ENCODE peak calls at places on chromosome 1, in five cellular contexts. One of them, this sample, is unnamed.

GRCh38 chr1:162056043-162056442 is 13.4 kb upstream of the NOS1AP start:
- DNase-seq in psoas muscle: peak; percentile 40
- DNase-seq in heart left ventricle: peak; percentile 56
- DNase-seq in GM23248: peak; percentile 82
- DNase-seq in tibial nerve: peak; percentile 31
- DNase-seq in this sample: peak; percentile 65

GRCh38 chr1:145824499-145824842 is 471 bp downstream of the POLR3C start:
- DNase-seq in psoas muscle: no peak
- DNase-seq in heart left ventricle: no peak
- DNase-seq in GM23248: peak; percentile 30
- DNase-seq in tibial nerve: no peak
- DNase-seq in this sample: no peak

GRCh38 chr1:81590171-81590570 is 210.6 kb upstream of the ADGRL2 start:
- DNase-seq in psoas muscle: no peak
- DNase-seq in heart left ventricle: no peak
- DNase-seq in GM23248: peak; percentile 37
- DNase-seq in tibial nerve: no peak
- DNase-seq in this sample: no peak

GRCh38 chr1:46394108-46394871 is at the start of gene FAAH:
- DNase-seq in psoas muscle: peak; percentile 74
- DNase-seq in heart left ventricle: peak; percentile 59
- DNase-seq in GM23248: peak; percentile 61
- DNase-seq in tibial nerve: no peak
- DNase-seq in this sample: peak; percentile 76

GRCh38 chr1:238279694-238280380 is 389.1 kb upstream of the ZP4 start:
- DNase-seq in psoas muscle: no peak
- DNase-seq in heart left ventricle: no peak
- DNase-seq in GM23248: no peak
- DNase-seq in tibial nerve: no peak
- DNase-seq in this sample: no peak

GRCh38 chr1:168362991-168363390 is 82.3 kb downstream of the TBX19 start:
- DNase-seq in psoas muscle: no peak
- DNase-seq in heart left ventricle: no peak
- DNase-seq in GM23248: no peak
- DNase-seq in tibial nerve: no peak
- DNase-seq in this sample: no peak

GRCh38 chr1:3789421-3790300 is 6.6 kb downstream of the LRRC47 start:
- DNase-seq in psoas muscle: no peak
- DNase-seq in heart left ventricle: no peak
- DNase-seq in GM23248: no peak
- DNase-seq in tibial nerve: no peak
- DNase-seq in this sample: no peak

GRCh38 chr1:158371188-158371953 is 17.7 kb downstream of the CD1E start:
- DNase-seq in psoas muscle: no peak
- DNase-seq in heart left ventricle: no peak
- DNase-seq in GM23248: no peak
- DNase-seq in tibial nerve: no peak
- DNase-seq in this sample: no peak

GRCh38 chr1:33903210-33903589 is 39.3 kb downstream of the HMGB4 start:
- DNase-seq in psoas muscle: no peak
- DNase-seq in heart left ventricle: no peak
- DNase-seq in GM23248: peak; percentile 76
- DNase-seq in tibial nerve: no peak
- DNase-seq in this sample: no peak

GRCh38 chr1:223035724-223036478 is 107.1 kb downstream of the TLR5 start:
- DNase-seq in psoas muscle: no peak
- DNase-seq in heart left ventricle: no peak
- DNase-seq in GM23248: no peak
- DNase-seq in tibial nerve: no peak
- DNase-seq in this sample: no peak

GRCh38 chr1:53303175-53303574 is 24.7 kb downstream of the LRP8 start:
- DNase-seq in psoas muscle: no peak
- DNase-seq in heart left ventricle: no peak
- DNase-seq in GM23248: no peak
- DNase-seq in tibial nerve: no peak
- DNase-seq in this sample: no peak

GRCh38 chr1:15968172-15968571 is 7.7 kb downstream of the ZBTB17 start:
- DNase-seq in psoas muscle: no peak
- DNase-seq in heart left ventricle: no peak
- DNase-seq in GM23248: no peak
- DNase-seq in tibial nerve: no peak
- DNase-seq in this sample: no peak

GRCh38 chr1:223733898-223734852 is 21.8 kb downstream of the CAPN2 start:
- DNase-seq in psoas muscle: no peak
- DNase-seq in heart left ventricle: no peak
- DNase-seq in GM23248: no peak
- DNase-seq in tibial nerve: no peak
- DNase-seq in this sample: no peak

GRCh38 chr1:208423522-208423921 is 179.3 kb upstream of the PLXNA2 start:
- DNase-seq in psoas muscle: no peak
- DNase-seq in heart left ventricle: no peak
- DNase-seq in GM23248: no peak
- DNase-seq in tibial nerve: no peak
- DNase-seq in this sample: no peak

GRCh38 chr1:66489972-66490601 is 43.9 kb upstream of the SGIP1 start:
- DNase-seq in psoas muscle: no peak
- DNase-seq in heart left ventricle: no peak
- DNase-seq in GM23248: peak; percentile 71
- DNase-seq in tibial nerve: no peak
- DNase-seq in this sample: no peak

GRCh38 chr1:237879195-237879594 is 11.5 kb downstream of the ZP4 start:
- DNase-seq in psoas muscle: no peak
- DNase-seq in heart left ventricle: no peak
- DNase-seq in GM23248: no peak
- DNase-seq in tibial nerve: no peak
- DNase-seq in this sample: no peak

GRCh38 chr1:222369991-222370910 is 177.7 kb downstream of the HHIPL2 start:
- DNase-seq in psoas muscle: no peak
- DNase-seq in heart left ventricle: no peak
- DNase-seq in GM23248: peak; percentile 85
- DNase-seq in tibial nerve: no peak
- DNase-seq in this sample: no peak

GRCh38 chr1:64514197-64514765 is 44.4 kb downstream of the CACHD1 start:
- DNase-seq in psoas muscle: no peak
- DNase-seq in heart left ventricle: no peak
- DNase-seq in GM23248: peak; percentile 62
- DNase-seq in tibial nerve: no peak
- DNase-seq in this sample: no peak

GRCh38 chr1:3593334-3593733 is 18.0 kb downstream of the MEGF6 start:
- DNase-seq in psoas muscle: no peak
- DNase-seq in heart left ventricle: no peak
- DNase-seq in GM23248: no peak
- DNase-seq in tibial nerve: no peak
- DNase-seq in this sample: no peak

GRCh38 chr1:61790837-61791236 is 48.6 kb downstream of the PATJ start:
- DNase-seq in psoas muscle: no peak
- DNase-seq in heart left ventricle: no peak
- DNase-seq in GM23248: no peak
- DNase-seq in tibial nerve: no peak
- DNase-seq in this sample: no peak

GRCh38 chr1:242199861-242200458 is 201.1 kb upstream of the MAP1LC3C start:
- DNase-seq in psoas muscle: no peak
- DNase-seq in heart left ventricle: no peak
- DNase-seq in GM23248: no peak
- DNase-seq in tibial nerve: no peak
- DNase-seq in this sample: no peak

GRCh38 chr1:171935664-171936063 is 94.4 kb downstream of the DNM3 start:
- DNase-seq in psoas muscle: no peak
- DNase-seq in heart left ventricle: no peak
- DNase-seq in GM23248: peak; percentile 15
- DNase-seq in tibial nerve: no peak
- DNase-seq in this sample: no peak

GRCh38 chr1:87092852-87093251 is 178.4 kb downstream of the HS2ST1 start:
- DNase-seq in psoas muscle: no peak
- DNase-seq in heart left ventricle: no peak
- DNase-seq in GM23248: no peak
- DNase-seq in tibial nerve: no peak
- DNase-seq in this sample: no peak

GRCh38 chr1:229582011-229582694 is 23.6 kb upstream of the ABCB10 start:
- DNase-seq in psoas muscle: peak; percentile 43
- DNase-seq in heart left ventricle: peak; percentile 73
- DNase-seq in GM23248: peak; percentile 2
- DNase-seq in tibial nerve: no peak
- DNase-seq in this sample: no peak

DNA sequence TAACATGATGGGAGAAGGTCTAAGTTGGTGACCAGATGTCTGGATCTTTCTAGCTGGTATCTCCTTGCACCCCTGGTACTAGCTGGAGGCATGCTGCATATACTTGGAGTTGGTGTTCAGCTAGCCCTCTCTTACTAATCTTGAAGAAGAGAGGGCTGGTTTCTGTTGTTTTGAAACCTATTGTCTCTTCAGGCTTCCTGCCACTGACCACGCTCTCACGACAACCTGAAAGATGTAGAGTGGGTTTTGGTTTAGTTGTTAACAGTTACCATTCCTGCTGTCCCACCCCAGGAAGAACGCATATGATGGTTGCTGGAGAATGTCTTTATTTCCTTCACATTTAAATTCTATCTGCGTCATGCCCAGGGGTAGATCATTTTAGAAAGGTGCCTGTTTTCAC is 3.6 kb downstream of the MAN1C1 start:
- DNase-seq in psoas muscle: no peak
- DNase-seq in heart left ventricle: no peak
- DNase-seq in GM23248: no peak
- DNase-seq in tibial nerve: no peak
- DNase-seq in this sample: no peak
- H3K27me3 ChIP-seq in psoas muscle: no peaks in the 10 kb centered on the region
- H3K27me3 ChIP-seq in heart left ventricle: no peaks in the 10 kb centered on the region
- H3K27me3 ChIP-seq in GM23248: peaks cover 19% of the 10 kb centered on the region
- H3K27me3 ChIP-seq in tibial nerve: no peaks in the 10 kb centered on the region
- H3K27me3 ChIP-seq in this sample: no peaks in the 10 kb centered on the region

DNA sequence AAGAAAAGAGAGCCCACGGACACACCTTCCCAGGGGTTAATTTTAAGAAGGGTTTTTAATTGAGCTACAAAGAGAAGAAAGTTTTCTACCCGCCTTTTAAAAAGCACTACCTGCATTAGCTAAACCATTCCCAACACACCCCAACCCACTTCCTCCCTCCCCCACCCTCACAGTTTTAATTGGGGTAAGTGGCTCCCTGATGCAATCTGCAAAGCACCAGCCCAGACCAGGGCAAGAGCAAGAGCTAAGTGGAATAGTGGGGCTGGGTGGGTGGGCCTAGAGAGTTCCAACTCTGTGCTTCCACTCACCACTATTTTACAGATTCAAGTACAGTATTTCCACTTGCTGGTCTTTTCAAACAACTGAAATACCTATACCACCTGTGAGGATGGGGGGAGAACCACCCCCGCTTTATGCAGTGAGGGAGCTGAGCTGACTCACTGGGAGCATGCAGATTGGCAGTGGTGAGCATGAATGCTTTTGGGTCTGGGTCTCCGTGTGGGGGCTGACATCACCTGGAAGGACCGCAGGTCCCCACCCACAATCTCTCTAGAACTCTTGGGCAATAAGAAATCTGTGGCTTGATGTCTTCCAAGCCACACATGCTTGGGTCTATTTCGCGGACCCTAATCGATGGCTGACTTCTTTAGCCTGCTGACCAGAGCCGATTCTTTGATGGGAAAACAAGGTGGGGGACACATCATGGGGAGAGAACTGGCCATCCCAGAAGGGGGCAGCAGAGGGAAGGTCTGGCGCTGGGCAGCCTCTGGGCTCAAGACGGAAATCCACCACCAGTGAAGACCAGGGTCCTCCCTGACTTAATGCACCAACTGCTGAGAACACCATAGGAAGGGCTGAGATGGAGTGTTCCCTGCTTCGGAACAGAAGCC is 95.5 kb downstream of the SSBP3 start:
- DNase-seq in psoas muscle: no peak
- DNase-seq in heart left ventricle: no peak
- DNase-seq in GM23248: peak; percentile 39
- DNase-seq in tibial nerve: no peak
- DNase-seq in this sample: peak; percentile 53
- H3K4me1 ChIP-seq in psoas muscle: peaks cover 58% of the 10 kb centered on the region
- H3K4me1 ChIP-seq in heart left ventricle: peaks cover 85% of the 10 kb centered on the region
- H3K4me1 ChIP-seq in GM23248: peaks cover 22% of the 10 kb centered on the region
- H3K4me1 ChIP-seq in tibial nerve: peaks cover 45% of the 10 kb centered on the region
- H3K4me1 ChIP-seq in this sample: peaks cover 43% of the 10 kb centered on the region

GRCh38 chr1:90722874-90723273 is 5.8 kb upstream of the BARHL2 start:
- DNase-seq in psoas muscle: no peak
- DNase-seq in heart left ventricle: no peak
- DNase-seq in GM23248: no peak
- DNase-seq in tibial nerve: no peak
- DNase-seq in this sample: no peak

GRCh38 chr1:90724361-90724760 is 7.3 kb upstream of the BARHL2 start:
- DNase-seq in psoas muscle: no peak
- DNase-seq in heart left ventricle: no peak
- DNase-seq in GM23248: no peak
- DNase-seq in tibial nerve: no peak
- DNase-seq in this sample: no peak

GRCh38 chr1:90725341-90725960 is 8.3 kb upstream of the BARHL2 start:
- DNase-seq in psoas muscle: no peak
- DNase-seq in heart left ventricle: no peak
- DNase-seq in GM23248: peak; percentile 39
- DNase-seq in tibial nerve: no peak
- DNase-seq in this sample: no peak

GRCh38 chr1:90724926-90725325 is 7.8 kb upstream of the BARHL2 start:
- DNase-seq in psoas muscle: no peak
- DNase-seq in heart left ventricle: no peak
- DNase-seq in GM23248: no peak
- DNase-seq in tibial nerve: no peak
- DNase-seq in this sample: no peak

DNA sequence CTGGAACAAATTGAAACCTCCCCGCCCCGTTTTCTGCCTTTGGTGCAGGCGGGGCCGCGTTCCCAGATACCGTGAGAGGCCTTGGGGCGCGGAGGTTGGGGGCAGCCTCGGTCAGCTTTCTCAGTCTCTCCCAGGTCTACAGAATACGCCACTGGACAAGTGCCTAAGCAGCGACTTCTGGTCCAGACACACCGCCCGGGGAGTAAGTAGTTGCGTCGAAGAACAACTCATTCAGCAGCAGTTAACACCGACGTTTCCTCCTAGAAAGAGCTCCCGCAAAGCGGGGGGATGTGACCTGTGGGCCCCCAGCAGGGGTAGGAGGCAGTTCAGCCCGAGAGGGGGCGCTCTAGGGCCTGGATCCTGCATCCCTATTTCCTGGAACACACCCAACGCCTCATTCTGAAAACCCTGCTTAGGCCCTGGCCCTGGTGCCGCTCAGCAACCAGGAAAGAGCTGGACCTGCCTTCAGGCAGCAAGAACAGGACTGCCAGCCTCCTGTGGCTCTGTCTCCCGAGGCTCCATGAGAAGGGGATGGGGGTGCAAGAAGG is 6.5 kb upstream of the BARHL2 start:
- DNase-seq in psoas muscle: no peak
- DNase-seq in heart left ventricle: no peak
- DNase-seq in GM23248: peak; percentile 21
- DNase-seq in tibial nerve: no peak
- DNase-seq in this sample: no peak
- H3K9me3 ChIP-seq in psoas muscle: no peaks in the 10 kb centered on the region
- H3K9me3 ChIP-seq in heart left ventricle: no peaks in the 10 kb centered on the region
- H3K9me3 ChIP-seq in GM23248: no peaks in the 10 kb centered on the region
- H3K9me3 ChIP-seq in tibial nerve: no peaks in the 10 kb centered on the region
- H3K9me3 ChIP-seq in this sample: peaks cover 25% of the 10 kb centered on the region

DNA sequence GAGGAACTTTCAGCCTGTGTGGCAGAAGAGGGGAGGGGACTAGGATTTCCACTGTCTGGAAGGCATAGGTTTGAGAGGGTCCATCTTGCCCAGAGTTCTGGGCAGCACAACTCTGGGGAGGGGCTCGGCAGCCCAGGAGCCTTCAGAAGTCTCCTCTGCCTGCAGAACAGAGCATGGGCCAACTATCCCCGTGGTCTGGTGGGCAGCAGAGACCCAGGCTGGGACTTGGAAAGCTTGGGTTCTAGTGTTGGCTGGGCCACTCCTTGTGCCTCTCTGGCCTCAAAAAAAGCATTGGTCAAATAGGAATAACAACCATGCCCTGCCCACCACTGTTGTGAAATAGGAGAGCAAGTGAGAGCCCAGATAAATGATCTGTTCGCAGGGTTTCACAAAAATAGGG is 9.0 kb downstream of the EPHA10 start:
- DNase-seq in psoas muscle: no peak
- DNase-seq in heart left ventricle: no peak
- DNase-seq in GM23248: no peak
- DNase-seq in tibial nerve: no peak
- DNase-seq in this sample: no peak
- H3K27me3 ChIP-seq in psoas muscle: peaks cover 65% of the 10 kb centered on the region
- H3K27me3 ChIP-seq in heart left ventricle: peaks cover 69% of the 10 kb centered on the region
- H3K27me3 ChIP-seq in GM23248: peaks cover 58% of the 10 kb centered on the region
- H3K27me3 ChIP-seq in tibial nerve: no peaks in the 10 kb centered on the region
- H3K27me3 ChIP-seq in this sample: peaks cover 15% of the 10 kb centered on the region